ENCODE peak calls at places on chromosomes 5 and 9, in eight cellular contexts. E is AG20443; Y is neural progenitor cell; P is cardiac muscle cell; M is GM12865; X is C1 segment of cervical spinal cord; G is stimulated activated CD8-positive, alpha-beta memory T cell treated with anti-CD3 and anti-CD28 coated beads, Interleukin-15, amount 100 ng/mL, for 24 hours; N is NCI-H1105 treated with DMSO at 0.1 percent for 48 hours. A is an unnamed sample.

GRCh38 chr9:129881547-129882324 is 46.5 kb downstream of the USP20 start:
- DNase-seq in G (no peak), X (no peak), Y (no peak), M (no peak), P (no peak), N (no peak), E (no peak), A (no peak)

GRCh38 chr5:1963358-1963757 is 80.6 kb upstream of the IRX4 start:
- DNase-seq in Y (no peak), G (no peak), P (no peak), X (no peak), E (no peak), N (no peak), M (no peak), A (no peak)

GRCh38 chr9:124180557-124180956 is 77.2 kb upstream of the NEK6 start:
- DNase-seq in N (peak; percentile 93), E (no peak), M (no peak), X (no peak), P (peak; percentile 84), Y (no peak), G (no peak), A (no peak)

GRCh38 chr5:171600736-171601265 is 181.4 kb downstream of the FGF18 start:
- DNase-seq in X (no peak), Y (no peak), P (peak; percentile 51), E (no peak), G (no peak), M (no peak), N (no peak), A (no peak)

GRCh38 chr5:170963521-170963920 is 101.7 kb downstream of the RANBP17 start:
- DNase-seq in E (no peak), G (no peak), Y (peak; percentile 20), X (no peak), N (no peak), M (no peak), P (no peak), A (no peak)

GRCh38 chr9:12469084-12469483 is 224.1 kb upstream of the TYRP1 start:
- DNase-seq in M (no peak), G (no peak), X (no peak), P (no peak), E (no peak), Y (no peak), N (no peak), A (no peak)

GRCh38 chr9:21317956-21318923 is 13.1 kb upstream of the IFNA5 start:
- DNase-seq in N (peak; percentile 31), G (no peak), M (peak; percentile 57), E (peak; percentile 58), Y (peak; percentile 62), X (no peak), P (peak; percentile 70), A (no peak)

GRCh38 chr9:64057553-64057952 is 1227.5 kb downstream of the FOXD4L5 start:
- DNase-seq in E (no peak), M (no peak), X (no peak), N (no peak), P (no peak), Y (no peak), G (no peak), A (no peak)

GRCh38 chr5:40578501-40579451 is 100.9 kb upstream of the PTGER4 start:
- DNase-seq in M (peak; percentile 78), P (peak; percentile 35), E (no peak), X (no peak), Y (no peak), G (no peak), N (no peak), A (no peak)

GRCh38 chr5:89037090-89037489 is 154.1 kb upstream of the MEF2C start:
- DNase-seq in N (no peak), E (peak; percentile 57), X (no peak), P (peak; percentile 3), M (no peak), G (no peak), Y (no peak), A (no peak)

GRCh38 chr5:149406203-149406978 is 27.3 kb upstream of the IL17B start:
- DNase-seq in N (no peak), G (no peak), M (no peak), P (peak; percentile 96), X (no peak), Y (peak; percentile 21), E (peak; percentile 95), A (no peak)

GRCh38 chr5:145637396-145637795 is 197.7 kb downstream of the PRELID2 start:
- DNase-seq in M (no peak), G (no peak), Y (no peak), E (no peak), N (no peak), X (no peak), P (no peak), A (no peak)

GRCh38 chr5:98564836-98565235 is 208.6 kb upstream of the RGMB start:
- DNase-seq in M (no peak), E (no peak), P (peak; percentile 28), N (no peak), Y (no peak), G (no peak), X (no peak), A (no peak)

A was measured in T-helper 17 cell.